ENCODE peak calls at places on chromosome 22, in nine cellular contexts. M is stimulated activated effector memory CD8-positive, alpha-beta T cell treated with anti-CD3 and anti-CD28 coated beads, Interleukin-12 subunit alpha, Interleukin-12 subunit beta, amount 100 ng/mL, for 72 hours; U is ELR; P is HFFc6; N is DMS53; F is M059J; Q is cardiac fibroblast; C is naive thymus-derived CD8-positive, alpha-beta T cell; O is activated CD4-positive, CD25-positive, alpha-beta regulatory T cell. H is an unnamed sample.

GRCh38 chr22:48980918-48981317 is 846.8 kb downstream of the BRD1 start:
- DNase-seq in C (no peak), Q (no peak), U (no peak), P (no peak), M (no peak), N (no peak), F (no peak), O (no peak), H (no peak)

GRCh38 chr22:34645375-34645774 is 420.6 kb upstream of the ISX start:
- DNase-seq in O (no peak), P (no peak), C (no peak), U (no peak), M (no peak), Q (no peak), N (no peak), F (no peak), H (no peak)

GRCh38 chr22:23419151-23419550 is 160.9 kb downstream of the IGLL1 start:
- DNase-seq in U (no peak), P (no peak), Q (no peak), N (no peak), F (no peak), M (no peak), O (no peak), C (no peak), H (no peak)

GRCh38 chr22:47382164-47382890 is 619.9 kb downstream of the TBC1D22A start:
- DNase-seq in U (no peak), Q (no peak), N (no peak), M (no peak), O (no peak), F (no peak), P (no peak), C (no peak), H (no peak)

GRCh38 chr22:31036671-31037550 is 44.2 kb upstream of the SMTN start:
- DNase-seq in U (peak), O (no peak), P (peak), M (no peak), C (no peak), F (peak), Q (peak), N (no peak), H (peak)

GRCh38 chr22:23495614-23496444 is 84.3 kb downstream of the IGLL1 start:
- DNase-seq in C (no peak), O (no peak), M (no peak), F (no peak), Q (no peak), U (no peak), N (no peak), P (no peak), H (no peak)

GRCh38 chr22:44550666-44551491 is 52.8 kb upstream of the RTL6 start:
- DNase-seq in N (peak), P (peak), U (peak), C (no peak), F (peak), Q (peak), M (no peak), O (no peak), H (peak)

GRCh38 chr22:19793656-19794310 is 33.2 kb downstream of the TBX1 start:
- DNase-seq in M (no peak), P (no peak), N (no peak), Q (no peak), U (no peak), C (no peak), F (no peak), O (no peak), H (no peak)

GRCh38 chr22:25572708-25573161 is 8.3 kb downstream of the GRK3 start:
- DNase-seq in U (no peak), F (no peak), Q (no peak), C (no peak), M (no peak), N (no peak), P (no peak), O (no peak), H (no peak)

GRCh38 chr22:46673677-46674236 is 53.6 kb downstream of the GRAMD4 start:
- DNase-seq in P (no peak), Q (no peak), N (no peak), F (no peak), M (no peak), U (no peak), C (no peak), O (no peak), H (no peak)

GRCh38 chr22:20256562-20257473 is 11.3 kb downstream of the RTN4R start:
- DNase-seq in Q (no peak), C (no peak), N (no peak), P (no peak), F (no peak), O (no peak), M (no peak), U (no peak), H (no peak)

H was measured in epithelial cell of esophagus.